ENCODE peak calls at places on chromosomes 4 and X, in four cellular contexts. T is mesendoderm, J is cardiac muscle cell, S is breast epithelium. K is an unnamed sample. For H3K4me1 and H3K36me3, the result is how much of the 10 kb centered on the place peaks cover.

GRCh38 chr4:164177186-164177585 is 576.7 kb upstream of the SMIM31 start:
- DNase-seq in T (no peak), J (no peak), S (no peak), K (no peak)

GRCh38 chr4:152581536-152582160 is 45.8 kb upstream of the FBXW7 start:
- DNase-seq in T (peak), J (no peak), S (no peak), K (no peak)

GRCh38 chrX:46647251-46647650 is 73.7 kb downstream of the CHST7 start:
- DNase-seq in T (peak), J (no peak), S (no peak), K (no peak)

GRCh38 chr4:88283661-88284377 is 542 bp downstream of the PPM1K start:
- DNase-seq in T (peak), J (peak), S (peak), K (peak)

GRCh38 chr4:185205697-185206342 is 2.0 kb upstream of the CFAP97 start:
- DNase-seq in T (no peak), J (no peak), S (no peak), K (no peak)

GRCh38 chr4:39522068-39522467 is 5.2 kb downstream of the UGDH start:
- DNase-seq in T (no peak), J (no peak), S (no peak), K (no peak)

GRCh38 chr4:89556596-89557305 is 249.2 kb upstream of the GPRIN3 start:
- DNase-seq in T (peak), J (no peak), S (no peak), K (no peak)

GRCh38 chrX:65757943-65758342 is 90.5 kb downstream of the MSN start:
- DNase-seq in T (no peak), J (no peak), S (no peak), K (no peak)

GRCh38 chrX:74924449-74925209 is 623 bp downstream of the NEXMIF start:
- DNase-seq in T (peak), J (peak), S (peak), K (peak)

GRCh38 chr4:70688795-70689231 is 481 bp downstream of the UTP3 start:
- DNase-seq in T (peak), J (no peak), S (no peak), K (no peak)

GRCh38 chr4:139876328-139876941 is 210.8 kb downstream of the MGST2 start:
- DNase-seq in T (no peak), J (peak), S (no peak), K (no peak)

GRCh38 chr4:8167815-8168214 is 9.2 kb upstream of the ABLIM2 start:
- DNase-seq in T (no peak), J (no peak), S (no peak), K (no peak)

GRCh38 chr4:8168232-8168631 is 9.6 kb upstream of the ABLIM2 start:
- DNase-seq in T (no peak), J (no peak), S (no peak), K (no peak)

GRCh38 chr4:8165374-8165896 is 6.8 kb upstream of the ABLIM2 start:
- DNase-seq in T (no peak), J (peak), S (no peak), K (no peak)

GRCh38 chr4:8168832-8169598 is 10.4 kb upstream of the ABLIM2 start:
- DNase-seq in T (no peak), J (no peak), S (no peak), K (no peak)

DNA sequence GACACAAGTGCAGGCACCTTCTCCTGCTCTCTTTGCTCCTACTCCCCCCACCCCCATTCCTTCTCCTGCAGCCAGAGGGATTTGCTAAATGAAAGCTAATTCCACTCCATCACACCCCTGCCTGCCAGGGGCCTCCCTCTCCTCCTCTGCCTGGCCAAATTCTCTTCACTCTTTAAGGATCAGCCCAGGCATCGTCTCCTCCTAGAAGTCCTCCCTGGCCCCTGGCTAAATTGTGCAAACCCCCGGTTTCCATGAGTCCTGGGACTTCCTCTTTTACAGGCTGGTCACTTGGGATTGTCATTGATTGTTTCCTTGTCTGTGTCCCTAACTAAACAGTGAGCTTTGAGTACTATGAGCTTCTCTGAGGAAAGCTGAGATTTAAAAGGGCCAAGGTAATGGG is 8.7 kb upstream of the ABLIM2 start:
- DNase-seq in T (no peak), J (no peak), S (no peak), K (no peak)
- H3K4me1 ChIP-seq in T (under half), J (under half), S (under half), K (under half)

GRCh38 chr4:1815997-1816860 is 23.1 kb downstream of the FGFR3 start:
- DNase-seq in T (no peak), J (no peak), S (no peak), K (no peak)

GRCh38 chr4:1813915-1814314 is 20.8 kb downstream of the FGFR3 start:
- DNase-seq in T (no peak), J (no peak), S (no peak), K (peak)

GRCh38 chr4:1814453-1814852 is 21.4 kb downstream of the FGFR3 start:
- DNase-seq in T (no peak), J (no peak), S (no peak), K (peak)

GRCh38 chr4:1813231-1813630 is 20.1 kb downstream of the FGFR3 start:
- DNase-seq in T (no peak), J (no peak), S (no peak), K (no peak)

DNA sequence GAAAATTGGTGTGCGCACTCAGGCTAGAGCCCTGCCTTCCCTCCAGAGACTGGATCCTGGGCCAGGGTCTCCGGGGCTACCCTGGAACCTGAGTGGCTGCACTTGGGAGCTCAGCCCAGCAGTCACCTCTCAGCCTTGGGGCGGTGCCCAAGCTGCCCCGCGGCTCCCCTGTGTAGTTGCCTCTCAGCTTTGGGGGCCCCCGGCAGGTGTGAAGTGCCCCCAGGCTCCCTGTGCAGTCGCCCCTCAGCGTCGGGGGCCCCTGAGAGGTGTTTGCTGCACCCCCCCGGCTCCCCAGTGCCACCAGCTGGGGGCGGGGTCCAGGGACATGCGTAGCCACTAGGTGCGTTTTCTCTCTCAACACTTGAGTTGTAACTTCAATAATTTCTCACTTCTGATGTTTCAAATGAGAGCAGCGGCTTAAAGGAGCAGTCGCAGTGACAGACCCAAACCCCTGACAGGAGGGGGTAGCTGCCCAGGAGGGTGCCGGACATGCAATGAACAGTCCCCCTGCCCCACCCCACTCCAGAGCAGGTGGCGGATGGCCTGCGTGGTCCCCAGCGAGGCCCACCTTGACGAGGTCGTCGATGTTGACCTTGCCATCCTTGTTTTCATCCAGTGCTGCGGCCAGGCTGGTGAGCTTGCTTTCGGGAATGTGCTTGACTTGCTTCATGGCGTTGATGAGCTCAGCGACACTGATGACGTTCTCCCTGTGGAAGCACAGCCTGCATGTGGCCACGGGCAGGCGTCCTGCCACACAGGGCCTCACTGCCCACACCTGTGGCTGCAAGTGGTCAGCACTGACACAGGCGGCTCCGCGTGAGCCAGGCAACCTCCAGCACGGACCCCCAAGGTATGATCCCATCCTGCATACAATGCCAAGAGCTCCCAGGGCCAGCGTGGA is 22.3 kb downstream of the FGFR3 start:
- DNase-seq in T (no peak), J (no peak), S (no peak), K (no peak)
- H3K36me3 ChIP-seq in T (under half), J (under half), S (under half), K (half or more)

GRCh38 chr4:37646237-37646636 is 39.9 kb downstream of the RELL1 start:
- DNase-seq in T (no peak), J (no peak), S (no peak), K (no peak)

GRCh38 chr4:37644962-37645361 is 41.2 kb downstream of the RELL1 start:
- DNase-seq in T (no peak), J (no peak), S (no peak), K (no peak)

GRCh38 chr4:37641886-37642849 is 44.0 kb downstream of the RELL1 start:
- DNase-seq in T (no peak), J (peak), S (no peak), K (no peak)

GRCh38 chr4:37648084-37648817 is 37.9 kb downstream of the RELL1 start:
- DNase-seq in T (peak), J (no peak), S (peak), K (peak)

DNA sequence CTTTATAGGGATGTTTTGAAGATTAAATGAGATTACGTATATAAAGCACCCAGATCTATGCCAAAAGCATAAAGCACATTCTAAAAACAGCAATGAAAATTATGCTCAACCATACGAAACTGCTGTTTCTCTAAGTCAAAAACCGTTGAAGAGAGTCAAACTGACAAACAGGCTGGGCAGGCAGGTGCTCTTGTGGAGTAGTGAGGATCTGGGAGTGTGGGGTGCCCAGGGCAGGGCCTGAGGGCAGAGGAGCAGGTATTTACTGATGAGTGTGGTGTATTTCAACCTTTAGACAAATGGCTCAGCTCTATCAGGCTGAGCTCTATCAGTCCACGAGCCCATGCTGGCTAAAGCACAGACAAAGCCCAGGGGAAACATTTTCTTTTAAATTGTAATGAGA is 40.4 kb downstream of the RELL1 start:
- DNase-seq in T (no peak), J (no peak), S (no peak), K (no peak)
- H3K4me1 ChIP-seq in T (under half), J (under half), S (under half), K (under half)

DNA sequence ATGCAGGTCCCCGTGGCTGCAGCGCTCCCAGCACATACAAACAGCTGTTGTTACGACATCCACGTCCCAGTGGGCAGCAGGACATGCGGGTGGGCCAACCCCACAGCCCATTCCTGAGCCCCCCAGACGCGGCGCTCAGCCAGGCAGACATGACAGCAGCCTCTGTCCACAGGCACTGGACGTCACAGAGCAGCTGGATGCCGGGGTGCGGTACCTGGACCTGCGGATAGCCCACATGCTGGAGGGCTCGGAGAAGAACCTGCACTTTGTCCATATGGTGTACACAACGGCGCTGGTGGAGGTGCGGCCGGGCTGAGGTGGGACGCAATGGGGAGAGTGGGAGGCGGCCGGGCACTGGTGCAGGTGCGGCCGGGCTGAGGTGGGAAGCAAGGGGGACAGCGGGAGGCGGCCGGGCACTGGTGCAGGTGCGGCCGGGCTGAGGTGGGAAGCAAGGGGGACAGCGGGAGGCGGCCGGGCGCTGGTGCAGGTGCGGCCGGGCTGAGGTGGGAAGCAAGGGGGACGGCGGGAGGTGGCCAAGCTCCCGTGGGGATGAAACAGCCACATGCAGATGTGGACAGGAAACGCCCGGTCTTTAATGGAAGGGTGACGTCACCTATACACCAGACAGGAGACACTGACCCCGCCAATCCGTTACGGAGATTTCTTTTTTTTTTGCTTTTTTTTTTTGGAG is 9.4 kb downstream of the PLCXD1 start:
- DNase-seq in T (no peak), J (no peak), S (peak), K (no peak)
- H3K36me3 ChIP-seq in T (under half), J (under half), S (under half), K (under half)

GRCh38 chr4:7044415-7044930 is 1.3 kb downstream of the TADA2B start:
- DNase-seq in T (no peak), J (peak), S (no peak), K (no peak)
- H3K4me1 ChIP-seq in T (under half), J (under half), S (under half), K (under half)

K was measured in BE2C.